ENCODE peak calls at places on chromosome 16, in six cellular contexts. I, U, Y, E, A and W are unnamed samples.

GRCh38 chr16:68116256-68116853 is 31.2 kb downstream of the NFATC3 start:
- DNase-seq in I (no peak), Y (no peak), U (no peak), A (no peak), E (no peak), W (no peak)

GRCh38 chr16:4009177-4009576 is 107.1 kb downstream of the ADCY9 start:
- DNase-seq in E (no peak), I (no peak), Y (no peak), A (no peak), U (no peak), W (no peak)

GRCh38 chr16:9437115-9437514 is 345.7 kb downstream of the HAPSTR1 start:
- DNase-seq in U (peak; percentile 43), A (no peak), I (no peak), E (no peak), Y (no peak), W (no peak)

GRCh38 chr16:24834459-24835335 is 11.1 kb upstream of the SLC5A11 start:
- DNase-seq in U (peak; percentile 60), Y (peak; percentile 7), E (no peak), A (no peak), I (no peak), W (no peak)

GRCh38 chr16:65876200-65876498 is 490.3 kb upstream of the CDH5 start:
- DNase-seq in I (no peak), U (no peak), E (no peak), Y (no peak), A (no peak), W (no peak)

GRCh38 chr16:17289050-17289449 is 181.7 kb downstream of the XYLT1 start:
- DNase-seq in E (no peak), A (no peak), Y (no peak), I (no peak), U (no peak), W (no peak)

GRCh38 chr16:85306071-85306792 is 194.0 kb upstream of the CIBAR2 start:
- DNase-seq in U (peak; percentile 54), E (peak; percentile 97), A (peak; percentile 62), Y (peak; percentile 99), I (peak; percentile 94), W (peak; percentile 74)

GRCh38 chr16:12798846-12799245 is 4.8 kb downstream of the CPPED1 start:
- DNase-seq in U (no peak), Y (no peak), A (no peak), I (no peak), E (no peak), W (no peak)

GRCh38 chr16:85017151-85017550 is 5.8 kb upstream of the ZDHHC7 start:
- DNase-seq in A (no peak), Y (no peak), U (no peak), E (no peak), I (no peak), W (no peak)

GRCh38 chr16:66427871-66428681 is 981 bp downstream of the BEAN1 start:
- DNase-seq in I (no peak), Y (peak; percentile 40), U (peak; percentile 58), E (no peak), A (no peak), W (no peak)

GRCh38 chr16:85673529-85674417 is 15.0 kb downstream of the GINS2 start:
- DNase-seq in I (peak; percentile 65), Y (no peak), A (peak; percentile 85), U (no peak), E (peak; percentile 86), W (no peak)

GRCh38 chr16:482468-483185 is 44.9 kb upstream of the CAPN15 start:
- DNase-seq in I (no peak), E (no peak), Y (no peak), U (no peak), A (no peak), W (no peak)

GRCh38 chr16:28191364-28191985 is 20.3 kb downstream of the XPO6 start:
- DNase-seq in E (no peak), U (no peak), I (no peak), Y (no peak), A (no peak), W (no peak)

GRCh38 chr16:67114793-67115192 is 5.1 kb downstream of the PHAF1 start:
- DNase-seq in A (no peak), U (no peak), E (no peak), Y (no peak), I (no peak), W (no peak)

GRCh38 chr16:24671455-24671954 is 57.9 kb upstream of the TNRC6A start:
- DNase-seq in E (no peak), U (no peak), A (no peak), Y (no peak), I (no peak), W (no peak)

GRCh38 chr16:51327001-51327400 is 175.9 kb upstream of the SALL1 start:
- DNase-seq in E (no peak), Y (no peak), U (no peak), I (no peak), A (no peak), W (no peak)

GRCh38 chr16:24130494-24131085 is 125.5 kb upstream of the CACNG3 start:
- DNase-seq in E (no peak), I (no peak), A (no peak), Y (no peak), U (peak; percentile 11), W (no peak)

GRCh38 chr16:30376508-30376907 is 1.9 kb downstream of the MYL11 start:
- DNase-seq in I (peak; percentile 53), Y (no peak), U (no peak), E (no peak), A (no peak), W (no peak)

GRCh38 chr16:31099860-31100638 is 5.5 kb upstream of the VKORC1 start:
- DNase-seq in A (no peak), E (no peak), Y (no peak), U (no peak), I (peak; percentile 9), W (no peak)

GRCh38 chr16:56688762-56689161 is 6.5 kb downstream of the MT1X start:
- DNase-seq in E (no peak), A (no peak), U (no peak), I (no peak), Y (no peak), W (no peak)

GRCh38 chr16:49575352-49576172 is 202.0 kb downstream of the C16orf78 start:
- DNase-seq in A (no peak), I (no peak), Y (peak; percentile 69), E (no peak), U (no peak), W (peak; percentile 73)

GRCh38 chr16:85536411-85537330 is 76.5 kb upstream of the GSE1 start:
- DNase-seq in Y (peak; percentile 70), U (no peak), I (no peak), A (no peak), E (no peak), W (no peak)

GRCh38 chr16:53654946-53655345 is 48.7 kb downstream of the RPGRIP1L start:
- DNase-seq in A (no peak), Y (no peak), U (no peak), I (no peak), E (no peak), W (no peak)

GRCh38 chr16:14608604-14609003 is 21.5 kb downstream of the PARN start:
- DNase-seq in E (no peak), A (no peak), U (no peak), I (no peak), Y (no peak), W (no peak)

GRCh38 chr16:57299009-57299718 is 14.7 kb upstream of the PLLP start:
- DNase-seq in Y (no peak), U (no peak), A (peak; percentile 39), I (no peak), E (no peak), W (no peak)

DNA sequence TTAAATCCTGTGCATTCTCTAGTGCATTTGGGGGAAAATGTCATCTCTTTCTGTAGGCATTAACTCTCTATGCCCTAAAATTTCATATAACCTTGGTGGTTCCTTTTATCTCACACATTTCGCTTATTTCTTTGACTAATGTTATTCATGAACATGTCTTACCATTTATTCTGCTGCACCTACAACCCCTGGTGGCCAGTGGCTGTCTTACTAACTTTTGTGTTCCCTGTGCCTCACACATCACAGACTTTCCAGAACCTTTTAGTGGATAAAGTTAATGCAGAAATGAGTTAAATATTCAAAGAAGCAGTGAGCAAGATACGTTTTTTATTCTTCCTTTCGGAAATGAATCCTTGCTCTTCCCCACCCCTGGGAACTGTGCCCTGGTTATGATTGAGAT is 111.9 kb downstream of the CDH13 start:
- DNase-seq in A (no peak), I (no peak), Y (no peak), U (no peak), E (no peak), W (no peak)
- TF ChIP-seq CTCF in A (no peak), I (no peak), Y (no peak), U (peak; percentile 36), E (no peak), W (peak; percentile 49)

GRCh38 chr16:73062640-73063283 is 14.8 kb upstream of the ZFHX3 start:
- DNase-seq in U (peak; percentile 86), E (no peak), I (no peak), A (no peak), Y (no peak), W (no peak)

GRCh38 chr16:73064996-73065349 is 17.0 kb upstream of the ZFHX3 start:
- DNase-seq in Y (no peak), U (no peak), A (no peak), I (no peak), E (no peak), W (no peak)

GRCh38 chr16:73063284-73063733 is 15.4 kb upstream of the ZFHX3 start:
- DNase-seq in E (no peak), U (no peak), I (no peak), Y (no peak), A (no peak), W (no peak)

GRCh38 chr16:73064227-73064995 is 16.5 kb upstream of the ZFHX3 start:
- DNase-seq in U (no peak), E (no peak), I (no peak), Y (no peak), A (no peak), W (no peak)

DNA sequence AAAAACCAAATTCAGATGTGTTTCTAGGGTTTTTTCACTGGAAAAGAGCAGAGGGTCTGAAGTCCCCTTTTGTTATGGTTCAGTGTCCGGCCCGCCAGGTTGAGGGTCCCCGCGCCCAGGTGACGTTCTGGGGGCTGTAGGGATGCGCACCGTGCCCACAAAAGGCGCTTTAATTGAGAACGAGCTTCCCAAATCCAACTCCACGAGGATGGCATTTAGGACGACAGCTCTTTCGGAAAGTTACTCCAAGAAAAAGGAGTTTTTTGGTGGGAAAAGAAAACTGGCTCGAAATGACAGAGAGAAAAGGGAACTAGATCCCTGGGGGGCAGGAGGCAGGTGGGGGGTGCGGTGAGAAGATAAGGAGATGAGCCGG is 15.9 kb upstream of the ZFHX3 start:
- DNase-seq in U (no peak), E (no peak), I (no peak), A (no peak), Y (no peak), W (no peak)
- H3K4me3 ChIP-seq in U (no peak overlapping the region), E (peak overlapping the region; percentile 34), I (no peak overlapping the region), A (no peak overlapping the region), Y (no peak overlapping the region), W (no peak overlapping the region)

DNA sequence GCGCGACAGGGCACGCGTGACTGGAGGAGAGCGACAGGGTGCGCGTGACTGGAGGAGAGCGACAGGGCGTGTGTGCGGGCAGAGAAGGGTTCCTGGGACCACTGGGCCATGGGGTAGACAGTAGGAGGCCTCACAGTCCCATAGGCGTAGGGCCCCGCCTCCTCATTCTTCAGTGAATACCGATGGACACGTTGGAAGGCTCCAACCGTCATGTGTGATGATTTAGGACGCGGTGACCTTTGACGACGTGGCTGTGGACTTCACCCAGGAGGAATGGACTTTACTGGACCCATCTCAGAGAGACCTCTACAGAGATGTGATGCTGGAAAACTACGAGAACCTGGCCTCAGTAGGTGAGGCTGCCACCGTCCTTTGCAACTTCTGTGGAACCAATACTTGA is 5.4 kb downstream of the ZNF778 start:
- DNase-seq in A (no peak), Y (no peak), I (no peak), E (no peak), U (no peak), W (no peak)
- H3K36me3 ChIP-seq in A (peaks cover 36% of the 10 kb centered on the region), Y (peaks cover 29% of the 10 kb centered on the region), I (no peaks in the 10 kb centered on the region), E (peaks cover 62% of the 10 kb centered on the region), U (peaks cover 12% of the 10 kb centered on the region), W (peaks cover 23% of the 10 kb centered on the region)

GRCh38 chr16:19980866-19981265 is 92.8 kb downstream of the GPR139 start:
- DNase-seq in A (no peak), I (no peak), E (no peak), Y (no peak), U (peak; percentile 60), W (no peak)
- TF ChIP-seq CTCF in A (peak; percentile 34), I (no peak), E (peak; percentile 24), Y (no peak), U (peak; percentile 76), W (peak; percentile 64)